ENCODE peak calls at places on chromosomes 4 and X, in six cellular contexts. B is mammary epithelial cell, S is glutamatergic neuron, I is activated T-cell treated with anti-CD3 and anti-CD28 coated beads for 48 hours, C is neuronal stem cell, Z is fibroblast of lung. R is an unnamed sample.

GRCh38 chr4:2913168-2913567 is 50.0 kb downstream of the NOP14 start:
- DNase-seq in Z (no peak), C (no peak), B (no peak), S (no peak), I (no peak), R (no peak)

GRCh38 chr4:124173892-124174291 is 538.6 kb downstream of the ANKRD50 start:
- DNase-seq in I (no peak), C (no peak), B (no peak), Z (no peak), S (no peak), R (no peak)

GRCh38 chrX:53188763-53189162 is 36.2 kb downstream of the KDM5C start:
- DNase-seq in C (no peak), Z (no peak), S (no peak), I (peak), B (peak), R (no peak)

GRCh38 chrX:106898462-106898861 is 4.7 kb downstream of the RIPPLY1 start:
- DNase-seq in Z (peak), S (no peak), I (no peak), C (peak), B (peak), R (peak)

GRCh38 chr4:83110970-83111369 is 3.6 kb downstream of the PLAC8 start:
- DNase-seq in C (no peak), Z (no peak), S (no peak), I (no peak), B (no peak), R (no peak)

GRCh38 chr4:7328162-7328912 is 106.4 kb downstream of the PSAPL1 start:
- DNase-seq in Z (no peak), S (no peak), I (no peak), C (no peak), B (no peak), R (no peak)

GRCh38 chr4:128228021-128228571 is 59.5 kb downstream of the PGRMC2 start:
- DNase-seq in B (no peak), C (no peak), I (no peak), Z (peak), S (no peak), R (peak)

GRCh38 chrX:32745323-32745722 is 466.0 kb downstream of the DMD start:
- DNase-seq in C (no peak), S (no peak), Z (peak), B (no peak), I (no peak), R (no peak)

GRCh38 chr4:109592367-109592766 is 32.3 kb downstream of the MCUB start:
- DNase-seq in Z (no peak), B (no peak), I (no peak), C (no peak), S (no peak), R (no peak)

GRCh38 chr4:38069271-38069760 is 109.1 kb downstream of the PTTG2 start:
- DNase-seq in Z (peak), C (peak), B (peak), S (peak), I (peak), R (no peak)

GRCh38 chrX:84219551-84219950 is 31.6 kb upstream of the RPS6KA6 start:
- DNase-seq in S (no peak), B (peak), I (no peak), C (no peak), Z (no peak), R (no peak)

GRCh38 chr4:107893171-107894137 is 37.9 kb upstream of the CYP2U1 start:
- DNase-seq in S (no peak), I (no peak), Z (peak), B (peak), C (no peak), R (no peak)

GRCh38 chr4:140163029-140163810 is 9.2 kb upstream of the MAML3 start:
- DNase-seq in S (no peak), Z (peak), B (peak), I (no peak), C (no peak), R (no peak)

GRCh38 chrX:49233176-49233575 is at the start of gene CACNA1F:
- DNase-seq in B (no peak), I (no peak), C (no peak), Z (no peak), S (no peak), R (no peak)

GRCh38 chrX:129875669-129876068 is 30.3 kb upstream of the UTP14A start:
- DNase-seq in S (no peak), Z (peak), I (no peak), B (peak), C (no peak), R (no peak)

GRCh38 chr4:126215759-126216158 is 901.0 kb downstream of the FAT4 start:
- DNase-seq in B (no peak), I (no peak), C (no peak), S (no peak), Z (no peak), R (no peak)

GRCh38 chr4:84971319-84971932 is 4.9 kb upstream of the WDFY3 start:
- DNase-seq in S (no peak), C (no peak), Z (peak), B (peak), I (no peak), R (peak)

GRCh38 chr4:118281611-118282442 is 71.0 kb downstream of the PRSS12 start:
- DNase-seq in S (peak), I (no peak), C (no peak), B (peak), Z (peak), R (peak)

GRCh38 chr4:10082047-10082446 is 34.6 kb downstream of the WDR1 start:
- DNase-seq in Z (no peak), C (no peak), S (peak), I (no peak), B (no peak), R (no peak)

GRCh38 chr4:12555011-12555410 is 929.1 kb downstream of the RAB28 start:
- DNase-seq in B (peak), I (no peak), C (no peak), Z (peak), S (no peak), R (no peak)

GRCh38 chr4:76969941-76970529 is 20.5 kb downstream of the SEPTIN11 start:
- DNase-seq in C (no peak), Z (no peak), B (no peak), I (no peak), S (no peak), R (no peak)

GRCh38 chrX:22090181-22090580 is 58.1 kb downstream of the PHEX start:
- DNase-seq in I (no peak), Z (peak), S (no peak), C (no peak), B (no peak), R (no peak)

GRCh38 chrX:132648870-132649269 is 160.0 kb upstream of the MBNL3 start:
- DNase-seq in B (no peak), Z (peak), I (no peak), S (no peak), C (no peak), R (no peak)

GRCh38 chr4:92305878-92306520 is 2.2 kb downstream of the GRID2 start:
- DNase-seq in S (peak), Z (no peak), I (no peak), C (no peak), B (no peak), R (no peak)

GRCh38 chrX:66262807-66263206 is 98.8 kb downstream of the HEPH start:
- DNase-seq in C (no peak), S (no peak), B (no peak), Z (no peak), I (no peak), R (no peak)

GRCh38 chr4:17168571-17168970 is 270.1 kb upstream of the LDB2 start:
- DNase-seq in Z (peak), C (no peak), S (no peak), B (no peak), I (no peak), R (no peak)

GRCh38 chrX:151754042-151754419 is 19.5 kb downstream of the CNGA2 start:
- DNase-seq in Z (peak), I (no peak), S (no peak), C (no peak), B (peak), R (no peak)

GRCh38 chr4:3746701-3747581 is 19.2 kb upstream of the ADRA2C start:
- DNase-seq in C (no peak), I (no peak), S (no peak), B (no peak), Z (no peak), R (no peak)

GRCh38 chrX:41334866-41335589 is 1.1 kb downstream of the DDX3X start:
- DNase-seq in C (no peak), Z (peak), B (peak), I (peak), S (peak), R (peak)

GRCh38 chrX:107715331-107716044 is 60.1 kb downstream of the TSC22D3 start:
- DNase-seq in I (no peak), B (peak), Z (no peak), C (no peak), S (no peak), R (no peak)

GRCh38 chrX:9352683-9353430 is 112.0 kb upstream of the TBL1X start:
- DNase-seq in B (no peak), Z (peak), C (no peak), I (no peak), S (no peak), R (no peak)

GRCh38 chr4:145414224-145414623 is 67.4 kb upstream of the SMAD1 start:
- DNase-seq in I (no peak), B (no peak), S (no peak), C (no peak), Z (no peak), R (no peak)

GRCh38 chr4:40427138-40427537 is 92.0 kb downstream of the CHRNA9 start:
- DNase-seq in Z (no peak), C (no peak), B (no peak), I (no peak), S (no peak), R (no peak)

GRCh38 chr4:65344278-65344825 is 325.9 kb downstream of the EPHA5 start:
- DNase-seq in I (no peak), B (no peak), Z (no peak), C (no peak), S (no peak), R (no peak)

GRCh38 chr4:43132010-43132582 is 239.6 kb downstream of the GRXCR1 start:
- DNase-seq in B (peak), S (peak), Z (peak), C (peak), I (peak), R (peak)

GRCh38 chr4:101944649-101945048 is 154.1 kb downstream of the BANK1 start:
- DNase-seq in I (no peak), S (no peak), Z (peak), C (no peak), B (peak), R (no peak)

GRCh38 chr4:32022071-32022470 is 1301.9 kb downstream of the PCDH7 start:
- DNase-seq in I (no peak), C (no peak), B (peak), S (no peak), Z (no peak), R (no peak)

GRCh38 chr4:70603856-70604255 is 11.8 kb downstream of the AMBN start:
- DNase-seq in I (no peak), B (no peak), C (no peak), Z (peak), S (no peak), R (no peak)

R was measured in retina.